ENCODE peak calls at places on chromosomes 4 and X, in six cellular contexts. S, Y, L, C, J and I are unnamed samples.

GRCh38 chr4:122309988-122310626 is 68.7 kb upstream of the ADAD1 start:
- DNase-seq in S (peak), Y (no peak), L (no peak), C (peak), J (no peak), I (no peak)

GRCh38 chr4:186137193-186137792 is 32.8 kb downstream of the FAM149A start:
- DNase-seq in S (peak), Y (no peak), L (no peak), C (peak), J (no peak), I (no peak)

GRCh38 chr4:155543126-155543765 is 123.4 kb upstream of the GUCY1A1 start:
- DNase-seq in S (peak), Y (no peak), L (no peak), C (peak), J (no peak), I (no peak)

GRCh38 chr4:62051332-62051731 is 851.2 kb downstream of the ADGRL3 start:
- DNase-seq in S (no peak), Y (no peak), L (no peak), C (peak), J (no peak), I (no peak)

GRCh38 chr4:20624783-20625364 is 75.4 kb upstream of the PACRGL start:
- DNase-seq in S (no peak), Y (no peak), L (no peak), C (peak), J (peak), I (no peak)

GRCh38 chr4:69156913-69157312 is 57.6 kb downstream of the UGT2B11 start:
- DNase-seq in S (peak), Y (no peak), L (no peak), C (peak), J (no peak), I (no peak)

GRCh38 chr4:72842323-72842722 is 227.2 kb downstream of the COX18 start:
- DNase-seq in S (no peak), Y (no peak), L (no peak), C (peak), J (no peak), I (no peak)

GRCh38 chrX:40154229-40154852 is 56.6 kb upstream of the BCOR start:
- DNase-seq in S (no peak), Y (no peak), L (no peak), C (peak), J (peak), I (no peak)

GRCh38 chrX:38929966-38930421 is 128.7 kb downstream of the MID1IP1 start:
- DNase-seq in S (peak), Y (peak), L (no peak), C (peak), J (no peak), I (no peak)

GRCh38 chr4:2743518-2744445 is 12.4 kb downstream of the TNIP2 start:
- DNase-seq in S (no peak), Y (no peak), L (peak), C (no peak), J (no peak), I (no peak)

GRCh38 chrX:69231903-69232302 is 66.7 kb upstream of the PJA1 start:
- DNase-seq in S (peak), Y (no peak), L (no peak), C (no peak), J (no peak), I (no peak)

GRCh38 chr4:23320881-23321612 is 568.8 kb downstream of the PPARGC1A start:
- DNase-seq in S (no peak), Y (no peak), L (no peak), C (no peak), J (no peak), I (no peak)

GRCh38 chrX:14290335-14290734 is 239.0 kb upstream of the GLRA2 start:
- DNase-seq in S (no peak), Y (no peak), L (no peak), C (no peak), J (no peak), I (no peak)

GRCh38 chr4:163542275-163542674 is 47.8 kb downstream of the TMA16 start:
- DNase-seq in S (peak), Y (no peak), L (no peak), C (peak), J (no peak), I (no peak)

GRCh38 chr4:113588895-113589668 is 172.5 kb downstream of the CAMK2D start:
- DNase-seq in S (no peak), Y (no peak), L (no peak), C (no peak), J (no peak), I (no peak)

GRCh38 chr4:704198-704891 is 1.3 kb upstream of the PCGF3 start:
- DNase-seq in S (no peak), Y (no peak), L (no peak), C (no peak), J (no peak), I (no peak)

GRCh38 chr4:84691170-84691691 is 108.3 kb downstream of the CDS1 start:
- DNase-seq in S (peak), Y (peak), L (no peak), C (peak), J (no peak), I (no peak)

GRCh38 chr4:40254961-40255721 is 58.3 kb downstream of the RHOH start:
- DNase-seq in S (peak), Y (peak), L (no peak), C (peak), J (no peak), I (no peak)

GRCh38 chr4:165210566-165210965 is 3.2 kb downstream of the KLHL2 start:
- DNase-seq in S (no peak), Y (no peak), L (no peak), C (no peak), J (peak), I (no peak)

GRCh38 chr4:6942238-6942800 is 32.7 kb downstream of the TBC1D14 start:
- DNase-seq in S (peak), Y (peak), L (no peak), C (peak), J (peak), I (peak)

GRCh38 chr4:124804584-124804983 is 92.1 kb upstream of the ANKRD50 start:
- DNase-seq in S (peak), Y (no peak), L (no peak), C (no peak), J (no peak), I (no peak)

GRCh38 chrX:119997570-119997969 is 54.0 kb upstream of the NKAP start:
- DNase-seq in S (no peak), Y (no peak), L (no peak), C (no peak), J (no peak), I (no peak)

GRCh38 chr4:173243321-173243720 is 74.7 kb downstream of the GALNT7 start:
- DNase-seq in S (peak), Y (peak), L (no peak), C (peak), J (no peak), I (no peak)

GRCh38 chrX:117985241-117985640 is 131.4 kb downstream of the KLHL13 start:
- DNase-seq in S (no peak), Y (no peak), L (peak), C (no peak), J (peak), I (no peak)
- TF ChIP-seq CTCF in S (peak), Y (peak), L (no peak), C (no peak), J (no peak), I (peak)

GRCh38 chrX:50680990-50681389 is 133.0 kb downstream of the SHROOM4 start:
- DNase-seq in S (no peak), Y (no peak), L (no peak), C (peak), J (no peak), I (no peak)
- TF ChIP-seq CTCF in S (peak), Y (peak), L (no peak), C (peak), J (peak), I (no peak)

DNA sequence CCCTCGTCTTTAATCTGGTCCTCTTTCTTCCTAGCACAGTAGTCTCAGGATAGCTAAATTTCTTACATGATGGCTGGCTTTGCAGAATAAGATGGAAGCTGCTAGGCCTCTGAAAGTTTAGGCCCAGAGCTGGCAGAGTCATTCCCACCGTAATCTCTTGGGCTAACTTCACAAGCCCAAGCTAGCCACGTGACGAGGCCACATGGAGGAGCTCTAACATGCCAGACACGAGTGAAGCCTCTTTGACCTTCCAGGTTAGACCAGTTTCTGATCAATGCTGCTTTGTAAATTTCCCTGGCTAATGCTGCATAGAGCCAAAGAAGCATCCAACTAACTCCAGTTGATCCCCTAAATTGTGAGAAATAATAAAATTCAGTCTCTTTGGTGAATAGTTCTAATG is 9.5 kb upstream of the CENPE start:
- DNase-seq in S (peak), Y (no peak), L (no peak), C (no peak), J (peak), I (no peak)
- TF ChIP-seq CTCF in S (peak), Y (no peak), L (no peak), C (no peak), J (peak), I (peak)

GRCh38 chr4:37982736-37983135 is 22.5 kb downstream of the PTTG2 start:
- DNase-seq in S (no peak), Y (no peak), L (no peak), C (no peak), J (no peak), I (no peak)
- TF ChIP-seq CTCF in S (no peak), Y (no peak), L (no peak), C (no peak), J (no peak), I (no peak)